ENCODE peak calls at places on chromosomes 2 and 18, in seven cellular contexts. Z, F, J, V, K, E and W are unnamed samples.

GRCh38 chr2:44285237-44285636 is 10.0 kb downstream of the SLC3A1 start:
- DNase-seq in Z (no peak), F (no peak), J (no peak), V (no peak), K (no peak), E (no peak), W (no peak)

GRCh38 chr2:39127973-39128372 is 7.1 kb upstream of the SOS1 start:
- DNase-seq in Z (no peak), F (peak), J (no peak), V (no peak), K (no peak), E (no peak), W (no peak)

GRCh38 chr2:42754021-42754775 is 9.7 kb downstream of the OXER1 start:
- DNase-seq in Z (no peak), F (no peak), J (no peak), V (no peak), K (no peak), E (no peak), W (no peak)

GRCh38 chr2:194867328-194867727 is 789.7 kb upstream of the SLC39A10 start:
- DNase-seq in Z (peak), F (no peak), J (no peak), V (peak), K (no peak), E (no peak), W (no peak)

GRCh38 chr2:98441706-98442450 is 2.8 kb upstream of the INPP4A start:
- DNase-seq in Z (no peak), F (no peak), J (no peak), V (no peak), K (no peak), E (no peak), W (no peak)

GRCh38 chr18:29560270-29560669 is 1383.3 kb upstream of the CDH2 start:
- DNase-seq in Z (no peak), F (no peak), J (no peak), V (no peak), K (no peak), E (no peak), W (no peak)

GRCh38 chr18:4107049-4107459 is 348.1 kb downstream of the DLGAP1 start:
- DNase-seq in Z (no peak), F (no peak), J (no peak), V (peak), K (no peak), E (no peak), W (no peak)

GRCh38 chr2:122328811-122329210 is 573.4 kb downstream of the TSN start:
- DNase-seq in Z (no peak), F (no peak), J (no peak), V (no peak), K (no peak), E (no peak), W (no peak)

GRCh38 chr2:174859563-174860169 is 95.4 kb upstream of the CHRNA1 start:
- DNase-seq in Z (no peak), F (no peak), J (no peak), V (no peak), K (no peak), E (no peak), W (no peak)

GRCh38 chr2:109440507-109441156 is 173.1 kb downstream of the SEPTIN10 start:
- DNase-seq in Z (no peak), F (no peak), J (no peak), V (no peak), K (no peak), E (no peak), W (no peak)

GRCh38 chr2:101818531-101819451 is 121.3 kb downstream of the MAP4K4 start:
- DNase-seq in Z (no peak), F (no peak), J (no peak), V (peak), K (no peak), E (peak), W (no peak)